ENCODE peak calls at places on chromosomes 6 and 20, in nine cellular contexts. One of them, this sample, is unnamed. For H3K36me3, the result is how much of the 10 kb centered on the place peaks cover.

GRCh38 chr6:5471044-5471443 is 209.7 kb downstream of the FARS2 start:
- DNase-seq in ovary: no peak
- DNase-seq in psoas muscle: peak
- DNase-seq in HCT116: peak
- DNase-seq in IMR-90: peak
- DNase-seq in fibroblast of lung: peak
- DNase-seq in mesenchymal stem cell: peak
- DNase-seq in DND-41: peak
- DNase-seq in breast epithelium: no peak
- DNase-seq in this sample: peak

GRCh38 chr6:20610636-20611200 is 76.5 kb downstream of the CDKAL1 start:
- DNase-seq in ovary: no peak
- DNase-seq in psoas muscle: no peak
- DNase-seq in HCT116: no peak
- DNase-seq in IMR-90: peak
- DNase-seq in fibroblast of lung: peak
- DNase-seq in mesenchymal stem cell: no peak
- DNase-seq in DND-41: no peak
- DNase-seq in breast epithelium: no peak
- DNase-seq in this sample: no peak

GRCh38 chr6:39263299-39264037 is 34.2 kb upstream of the KCNK5 start:
- DNase-seq in ovary: no peak
- DNase-seq in psoas muscle: no peak
- DNase-seq in HCT116: no peak
- DNase-seq in IMR-90: no peak
- DNase-seq in fibroblast of lung: no peak
- DNase-seq in mesenchymal stem cell: no peak
- DNase-seq in DND-41: no peak
- DNase-seq in breast epithelium: no peak
- DNase-seq in this sample: no peak

GRCh38 chr20:4008877-4009276 is 6.5 kb downstream of the RNF24 start:
- DNase-seq in ovary: no peak
- DNase-seq in psoas muscle: no peak
- DNase-seq in HCT116: no peak
- DNase-seq in IMR-90: no peak
- DNase-seq in fibroblast of lung: no peak
- DNase-seq in mesenchymal stem cell: no peak
- DNase-seq in DND-41: no peak
- DNase-seq in breast epithelium: no peak
- DNase-seq in this sample: no peak

GRCh38 chr6:4612636-4613171 is 163.5 kb upstream of the CDYL start:
- DNase-seq in ovary: peak
- DNase-seq in psoas muscle: peak
- DNase-seq in HCT116: no peak
- DNase-seq in IMR-90: peak
- DNase-seq in fibroblast of lung: no peak
- DNase-seq in mesenchymal stem cell: peak
- DNase-seq in DND-41: no peak
- DNase-seq in breast epithelium: no peak
- DNase-seq in this sample: no peak

GRCh38 chr6:29828471-29828797 is 809 bp downstream of the HLA-G start:
- DNase-seq in ovary: no peak
- DNase-seq in psoas muscle: no peak
- DNase-seq in HCT116: no peak
- DNase-seq in IMR-90: no peak
- DNase-seq in fibroblast of lung: no peak
- DNase-seq in mesenchymal stem cell: no peak
- DNase-seq in DND-41: no peak
- DNase-seq in breast epithelium: no peak
- DNase-seq in this sample: no peak

GRCh38 chr6:132079286-132079685 is 128.1 kb upstream of the CCN2 start:
- DNase-seq in ovary: no peak
- DNase-seq in psoas muscle: no peak
- DNase-seq in HCT116: no peak
- DNase-seq in IMR-90: no peak
- DNase-seq in fibroblast of lung: no peak
- DNase-seq in mesenchymal stem cell: no peak
- DNase-seq in DND-41: no peak
- DNase-seq in breast epithelium: no peak
- DNase-seq in this sample: no peak

GRCh38 chr6:22132662-22133061 is 164.2 kb downstream of the PRL start:
- DNase-seq in ovary: no peak
- DNase-seq in psoas muscle: no peak
- DNase-seq in HCT116: no peak
- DNase-seq in IMR-90: no peak
- DNase-seq in fibroblast of lung: no peak
- DNase-seq in mesenchymal stem cell: no peak
- DNase-seq in DND-41: no peak
- DNase-seq in breast epithelium: no peak
- DNase-seq in this sample: no peak

DNA sequence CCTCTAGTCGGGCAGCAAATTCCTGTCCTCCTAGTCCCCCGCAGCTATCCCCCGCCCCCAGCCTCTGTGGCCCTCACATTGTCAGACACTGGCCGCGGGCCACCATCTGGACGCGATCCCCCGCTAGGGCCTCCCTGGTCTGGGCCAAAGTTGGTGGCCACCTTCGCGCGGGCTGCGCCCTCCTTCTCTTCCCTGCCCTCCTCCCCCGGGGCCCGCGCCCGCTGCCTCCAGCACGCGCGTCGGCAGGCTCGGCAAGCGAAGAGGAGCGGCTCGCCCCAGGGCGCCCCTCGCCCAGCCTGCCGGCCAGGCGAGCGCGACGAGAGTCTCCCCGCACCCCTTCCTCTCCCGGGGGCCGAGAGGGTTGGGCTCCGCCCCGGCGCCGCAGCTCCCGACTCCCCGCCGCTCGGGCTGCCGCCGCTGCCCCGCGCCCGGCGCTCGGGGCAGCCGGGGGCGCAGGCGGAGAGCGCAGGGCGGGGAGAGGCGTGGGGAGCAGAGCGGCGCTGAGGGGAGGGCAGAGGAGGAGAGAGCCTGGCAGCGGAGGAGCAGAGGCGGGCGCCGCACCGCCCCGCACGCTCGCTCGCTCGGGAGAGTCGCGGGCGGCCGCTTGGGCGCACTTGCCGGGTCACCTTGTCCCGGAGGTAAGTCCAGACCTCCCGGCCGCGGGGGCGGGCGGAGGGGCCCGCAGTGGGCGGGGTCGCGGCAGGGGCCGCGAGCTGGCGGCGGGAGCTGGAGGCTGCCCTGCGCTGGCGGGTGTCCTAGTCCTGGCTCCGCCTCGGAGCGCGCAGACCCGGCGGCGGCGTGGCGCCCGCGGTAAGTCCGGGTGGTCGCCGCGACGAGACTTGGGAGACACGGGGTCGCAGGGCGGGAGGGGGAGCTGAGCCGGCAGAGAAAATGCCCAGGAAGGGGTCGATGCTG is at the start of gene SYNDIG1:
- DNase-seq in ovary: no peak
- DNase-seq in psoas muscle: no peak
- DNase-seq in HCT116: no peak
- DNase-seq in IMR-90: no peak
- DNase-seq in fibroblast of lung: peak
- DNase-seq in mesenchymal stem cell: no peak
- DNase-seq in DND-41: no peak
- DNase-seq in breast epithelium: no peak
- DNase-seq in this sample: no peak
- H3K4me3 ChIP-seq in ovary: peak
- H3K4me3 ChIP-seq in psoas muscle: peak
- H3K4me3 ChIP-seq in HCT116: no peak
- H3K4me3 ChIP-seq in IMR-90: no peak
- H3K4me3 ChIP-seq in fibroblast of lung: no peak
- H3K4me3 ChIP-seq in mesenchymal stem cell: peak
- H3K4me3 ChIP-seq in DND-41: no peak
- H3K4me3 ChIP-seq in breast epithelium: peak
- H3K4me3 ChIP-seq in this sample: no peak

GRCh38 chr20:38134427-38135281 is 30.4 kb downstream of the TGM2 start:
- DNase-seq in ovary: no peak
- DNase-seq in psoas muscle: no peak
- DNase-seq in HCT116: no peak
- DNase-seq in IMR-90: peak
- DNase-seq in fibroblast of lung: peak
- DNase-seq in mesenchymal stem cell: peak
- DNase-seq in DND-41: no peak
- DNase-seq in breast epithelium: no peak
- DNase-seq in this sample: no peak

GRCh38 chr20:38132910-38133501 is 32.1 kb downstream of the TGM2 start:
- DNase-seq in ovary: no peak
- DNase-seq in psoas muscle: no peak
- DNase-seq in HCT116: no peak
- DNase-seq in IMR-90: no peak
- DNase-seq in fibroblast of lung: no peak
- DNase-seq in mesenchymal stem cell: no peak
- DNase-seq in DND-41: no peak
- DNase-seq in breast epithelium: no peak
- DNase-seq in this sample: no peak

GRCh38 chr20:38132156-38132909 is 32.7 kb downstream of the TGM2 start:
- DNase-seq in ovary: no peak
- DNase-seq in psoas muscle: no peak
- DNase-seq in HCT116: no peak
- DNase-seq in IMR-90: no peak
- DNase-seq in fibroblast of lung: no peak
- DNase-seq in mesenchymal stem cell: no peak
- DNase-seq in DND-41: no peak
- DNase-seq in breast epithelium: no peak
- DNase-seq in this sample: no peak

GRCh38 chr20:38135641-38136420 is 29.2 kb downstream of the TGM2 start:
- DNase-seq in ovary: no peak
- DNase-seq in psoas muscle: no peak
- DNase-seq in HCT116: no peak
- DNase-seq in IMR-90: no peak
- DNase-seq in fibroblast of lung: no peak
- DNase-seq in mesenchymal stem cell: no peak
- DNase-seq in DND-41: no peak
- DNase-seq in breast epithelium: no peak
- DNase-seq in this sample: no peak

DNA sequence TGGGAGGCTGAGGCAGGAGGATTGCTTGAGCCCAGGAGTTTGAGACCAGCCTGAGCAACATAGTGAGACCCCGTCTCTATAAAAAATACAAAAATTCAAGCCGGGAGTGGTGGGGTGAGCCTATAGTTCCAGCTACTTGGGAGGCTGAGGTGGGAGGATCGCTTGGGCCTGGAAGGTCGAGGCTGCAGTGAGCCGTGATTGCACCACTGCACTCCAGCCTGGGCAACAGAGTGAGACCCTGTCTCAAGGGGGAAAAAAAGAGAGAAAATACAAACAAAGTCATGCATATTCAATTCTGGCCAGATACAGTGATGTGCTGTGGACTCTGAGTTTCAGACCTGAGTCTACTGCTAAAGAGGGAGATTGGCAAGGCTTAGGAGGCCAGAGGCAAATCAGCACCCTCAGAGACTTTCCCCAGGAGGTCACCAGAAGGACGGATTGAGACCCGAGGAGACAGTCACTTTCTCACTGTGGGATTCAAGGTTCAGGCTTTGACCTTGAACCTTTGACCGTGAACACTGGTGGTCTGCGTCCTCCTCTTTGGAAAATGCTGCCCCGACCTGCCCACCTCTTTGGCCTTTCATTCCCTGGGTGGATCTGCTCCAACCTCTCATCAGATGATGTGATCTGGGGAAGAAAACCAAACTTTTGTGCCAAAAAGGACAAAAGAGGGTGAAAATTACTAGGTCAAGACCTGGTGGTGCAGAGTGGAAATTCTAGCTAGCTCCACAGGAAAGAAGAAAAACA is 31.2 kb downstream of the TGM2 start:
- DNase-seq in ovary: no peak
- DNase-seq in psoas muscle: no peak
- DNase-seq in HCT116: no peak
- DNase-seq in IMR-90: no peak
- DNase-seq in fibroblast of lung: no peak
- DNase-seq in mesenchymal stem cell: no peak
- DNase-seq in DND-41: no peak
- DNase-seq in breast epithelium: no peak
- DNase-seq in this sample: no peak
- H3K36me3 ChIP-seq in ovary: under half
- H3K36me3 ChIP-seq in psoas muscle: under half
- H3K36me3 ChIP-seq in HCT116: under half
- H3K36me3 ChIP-seq in IMR-90: half or more
- H3K36me3 ChIP-seq in fibroblast of lung: under half
- H3K36me3 ChIP-seq in mesenchymal stem cell: under half
- H3K36me3 ChIP-seq in DND-41: under half
- H3K36me3 ChIP-seq in breast epithelium: under half
- H3K36me3 ChIP-seq in this sample: under half

DNA sequence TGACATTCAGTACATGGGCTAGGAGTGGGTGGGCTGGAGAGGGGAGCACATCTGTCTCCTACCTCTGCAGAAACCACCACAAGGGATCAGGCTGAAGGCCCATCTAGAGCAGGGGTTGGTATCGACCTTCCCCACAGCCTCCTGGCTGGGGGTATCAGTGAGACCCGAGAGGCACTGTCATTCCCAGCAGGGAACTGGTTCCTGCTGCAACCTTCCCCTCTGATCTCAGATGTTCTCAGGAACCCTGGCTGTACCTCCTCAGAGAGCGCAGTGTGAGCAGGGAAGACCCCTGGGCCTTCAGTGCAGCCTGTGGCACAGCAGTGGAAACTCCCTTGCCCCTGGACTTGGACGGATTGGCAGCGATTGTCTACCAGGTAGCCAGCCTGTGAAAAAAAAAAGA is 7.8 kb downstream of the IP6K3 start:
- DNase-seq in ovary: no peak
- DNase-seq in psoas muscle: no peak
- DNase-seq in HCT116: no peak
- DNase-seq in IMR-90: no peak
- DNase-seq in fibroblast of lung: no peak
- DNase-seq in mesenchymal stem cell: no peak
- DNase-seq in DND-41: no peak
- DNase-seq in breast epithelium: no peak
- DNase-seq in this sample: no peak
- H3K4me3 ChIP-seq in ovary: no peak
- H3K4me3 ChIP-seq in psoas muscle: peak
- H3K4me3 ChIP-seq in HCT116: no peak
- H3K4me3 ChIP-seq in IMR-90: no peak
- H3K4me3 ChIP-seq in fibroblast of lung: no peak
- H3K4me3 ChIP-seq in mesenchymal stem cell: no peak
- H3K4me3 ChIP-seq in DND-41: no peak
- H3K4me3 ChIP-seq in breast epithelium: no peak
- H3K4me3 ChIP-seq in this sample: no peak

GRCh38 chr20:35000311-35000921 is 44.7 kb downstream of the MYH7B start:
- DNase-seq in ovary: no peak
- DNase-seq in psoas muscle: peak
- DNase-seq in HCT116: no peak
- DNase-seq in IMR-90: no peak
- DNase-seq in fibroblast of lung: no peak
- DNase-seq in mesenchymal stem cell: no peak
- DNase-seq in DND-41: no peak
- DNase-seq in breast epithelium: no peak
- DNase-seq in this sample: no peak

GRCh38 chr20:35002426-35003210 is 47.0 kb downstream of the MYH7B start:
- DNase-seq in ovary: no peak
- DNase-seq in psoas muscle: peak
- DNase-seq in HCT116: no peak
- DNase-seq in IMR-90: no peak
- DNase-seq in fibroblast of lung: no peak
- DNase-seq in mesenchymal stem cell: no peak
- DNase-seq in DND-41: no peak
- DNase-seq in breast epithelium: no peak
- DNase-seq in this sample: no peak

GRCh38 chr20:35001596-35002362 is 46.1 kb downstream of the MYH7B start:
- DNase-seq in ovary: no peak
- DNase-seq in psoas muscle: peak
- DNase-seq in HCT116: no peak
- DNase-seq in IMR-90: no peak
- DNase-seq in fibroblast of lung: no peak
- DNase-seq in mesenchymal stem cell: no peak
- DNase-seq in DND-41: peak
- DNase-seq in breast epithelium: no peak
- DNase-seq in this sample: no peak

GRCh38 chr20:34999782-35000181 is 44.1 kb downstream of the MYH7B start:
- DNase-seq in ovary: no peak
- DNase-seq in psoas muscle: no peak
- DNase-seq in HCT116: no peak
- DNase-seq in IMR-90: no peak
- DNase-seq in fibroblast of lung: no peak
- DNase-seq in mesenchymal stem cell: no peak
- DNase-seq in DND-41: no peak
- DNase-seq in breast epithelium: no peak
- DNase-seq in this sample: no peak

GRCh38 chr20:35000922-35001595 is 45.4 kb downstream of the MYH7B start:
- DNase-seq in ovary: no peak
- DNase-seq in psoas muscle: peak
- DNase-seq in HCT116: no peak
- DNase-seq in IMR-90: no peak
- DNase-seq in fibroblast of lung: no peak
- DNase-seq in mesenchymal stem cell: no peak
- DNase-seq in DND-41: no peak
- DNase-seq in breast epithelium: no peak
- DNase-seq in this sample: no peak
- H3K36me3 ChIP-seq in ovary: under half
- H3K36me3 ChIP-seq in psoas muscle: under half
- H3K36me3 ChIP-seq in HCT116: under half
- H3K36me3 ChIP-seq in IMR-90: half or more
- H3K36me3 ChIP-seq in fibroblast of lung: under half
- H3K36me3 ChIP-seq in mesenchymal stem cell: half or more
- H3K36me3 ChIP-seq in DND-41: half or more
- H3K36me3 ChIP-seq in breast epithelium: under half
- H3K36me3 ChIP-seq in this sample: under half

This sample was measured in CD8-positive, alpha-beta T cell.